ENCODE peak calls at places on chromosomes 2 and 18, in nine cellular contexts. J is fibroblast of pulmonary artery, X is right lobe of liver, S is hepatocyte, L is tibial artery, N is fibroblast of lung, R is psoas muscle, I is transverse colon, T is heart right ventricle. K is an unnamed sample.

GRCh38 chr2:106882658-106883057 is 3.3 kb downstream of the ST6GAL2 start:
- DNase-seq in J (peak), X (no peak), S (peak), L (no peak), N (no peak), R (no peak), I (no peak), T (no peak), K (no peak)

GRCh38 chr2:17593841-17594482 is 53.5 kb downstream of the VSNL1 start:
- DNase-seq in J (peak), X (no peak), S (peak), L (no peak), N (peak), R (no peak), I (no peak), T (no peak), K (peak)

GRCh38 chr2:219951111-219951510 is 323.7 kb downstream of the SLC4A3 start:
- DNase-seq in J (no peak), X (no peak), S (no peak), L (no peak), N (no peak), R (no peak), I (no peak), T (no peak), K (no peak)

GRCh38 chr2:193843675-193844074 is 1648.9 kb upstream of the TMEFF2 start:
- DNase-seq in J (no peak), X (no peak), S (no peak), L (no peak), N (no peak), R (no peak), I (no peak), T (no peak), K (no peak)

GRCh38 chr2:127220102-127220806 is at the start of gene CYP27C1:
- DNase-seq in J (no peak), X (no peak), S (peak), L (no peak), N (peak), R (no peak), I (no peak), T (no peak), K (no peak)

GRCh38 chr18:76416935-76417334 is 78.1 kb downstream of the ZNF516 start:
- DNase-seq in J (peak), X (no peak), S (no peak), L (no peak), N (peak), R (peak), I (peak), T (no peak), K (peak)

GRCh38 chr2:232999354-232999753 is 13.7 kb downstream of the NGEF start:
- DNase-seq in J (no peak), X (peak), S (no peak), L (no peak), N (no peak), R (no peak), I (no peak), T (no peak), K (no peak)

GRCh38 chr2:88622307-88622706 is 5.0 kb downstream of the EIF2AK3 start:
- DNase-seq in J (no peak), X (no peak), S (no peak), L (no peak), N (no peak), R (no peak), I (no peak), T (no peak), K (no peak)

GRCh38 chr2:60498176-60499081 is 55.0 kb downstream of the BCL11A start:
- DNase-seq in J (no peak), X (no peak), S (no peak), L (no peak), N (no peak), R (no peak), I (no peak), T (no peak), K (no peak)

GRCh38 chr2:193141-193552 is 70.7 kb downstream of the SH3YL1 start:
- DNase-seq in J (no peak), X (no peak), S (no peak), L (no peak), N (peak), R (no peak), I (no peak), T (no peak), K (no peak)

GRCh38 chr2:181742908-181743722 is 62.8 kb upstream of the NEUROD1 start:
- DNase-seq in J (peak), X (peak), S (peak), L (no peak), N (peak), R (no peak), I (peak), T (peak), K (peak)

GRCh38 chr2:230416061-230416721 is at the start of gene SP100:
- DNase-seq in J (peak), X (peak), S (peak), L (peak), N (peak), R (peak), I (peak), T (peak), K (peak)

GRCh38 chr2:8821276-8822217 is 15.9 kb downstream of the KIDINS220 start:
- DNase-seq in J (peak), X (peak), S (peak), L (peak), N (peak), R (peak), I (peak), T (peak), K (peak)

GRCh38 chr2:236499691-236500573 is 69.7 kb upstream of the ACKR3 start:
- DNase-seq in J (no peak), X (no peak), S (no peak), L (no peak), N (peak), R (no peak), I (no peak), T (no peak), K (no peak)

GRCh38 chr2:149767516-149767974 is 180.0 kb upstream of the MMADHC start:
- DNase-seq in J (peak), X (no peak), S (no peak), L (no peak), N (peak), R (no peak), I (no peak), T (no peak), K (peak)

GRCh38 chr18:79396431-79397287 is 929 bp downstream of the NFATC1 start:
- DNase-seq in J (peak), X (no peak), S (peak), L (peak), N (peak), R (peak), I (peak), T (peak), K (peak)
- H3K4me3 ChIP-seq in J (peak), X (peak), S (peak), L (peak), N (no peak), R (peak), I (peak), T (peak), K (peak)

DNA sequence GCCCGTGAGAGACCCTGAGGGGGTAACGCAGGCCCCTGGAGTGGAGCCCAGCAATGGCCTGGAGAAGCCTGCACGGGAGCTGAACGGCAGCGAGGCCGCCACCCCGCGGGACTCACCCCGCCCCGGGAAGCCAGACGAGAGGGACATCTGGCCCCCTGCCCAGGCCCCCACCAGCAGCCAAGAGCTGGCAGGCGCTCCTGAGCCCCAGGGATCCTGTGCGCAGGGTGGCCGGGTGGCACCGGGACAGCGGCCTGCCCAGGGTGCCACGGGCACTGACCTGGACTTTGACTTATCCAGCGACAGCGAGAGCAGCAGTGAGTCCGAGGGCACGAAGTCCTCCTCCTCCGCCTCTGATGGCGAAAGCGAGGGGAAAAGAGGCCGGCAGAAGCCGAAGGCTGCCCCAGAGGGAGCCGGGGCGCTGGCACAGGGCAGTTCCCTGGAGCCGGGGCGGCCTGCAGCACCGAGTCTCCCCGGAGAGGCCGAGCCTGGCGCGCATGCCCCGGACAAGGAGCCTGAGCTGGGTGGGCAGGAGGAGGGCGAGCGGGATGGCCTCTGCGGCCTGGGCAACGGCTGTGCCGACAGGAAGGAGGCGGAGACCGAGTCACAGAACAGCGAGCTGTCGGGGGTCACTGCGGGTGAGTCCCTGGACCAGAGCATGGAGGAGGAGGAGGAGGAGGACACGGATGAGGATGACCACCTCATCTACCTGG is 35.1 kb downstream of the CTDP1 start:
- DNase-seq in J (no peak), X (peak), S (no peak), L (no peak), N (no peak), R (no peak), I (no peak), T (no peak), K (no peak)
- TF ChIP-seq CTCF in J (no peak), X (no peak), S (no peak), L (no peak), N (no peak), R (no peak), I (no peak), T (no peak), K (no peak)

GRCh38 chr2:102229141-102229764 is 42.4 kb downstream of the IL1RL2 start:
- DNase-seq in J (no peak), X (no peak), S (no peak), L (no peak), N (no peak), R (no peak), I (no peak), T (no peak), K (no peak)

GRCh38 chr2:102230410-102230909 is 43.6 kb downstream of the IL1RL2 start:
- DNase-seq in J (no peak), X (no peak), S (no peak), L (no peak), N (no peak), R (no peak), I (no peak), T (no peak), K (no peak)

GRCh38 chr2:102226171-102226570 is 39.3 kb downstream of the IL1RL2 start:
- DNase-seq in J (no peak), X (no peak), S (no peak), L (no peak), N (no peak), R (no peak), I (no peak), T (no peak), K (no peak)

GRCh38 chr2:102224824-102225739 is 38.3 kb downstream of the IL1RL2 start:
- DNase-seq in J (no peak), X (no peak), S (no peak), L (no peak), N (no peak), R (no peak), I (no peak), T (no peak), K (no peak)

GRCh38 chr2:102226612-102227351 is 40.0 kb downstream of the IL1RL2 start:
- DNase-seq in J (peak), X (no peak), S (no peak), L (no peak), N (no peak), R (no peak), I (no peak), T (no peak), K (peak)
- H3K4me3 ChIP-seq in J (no peak), X (no peak), S (no peak), L (no peak), N (no peak), R (no peak), I (no peak), T (no peak), K (no peak)

DNA sequence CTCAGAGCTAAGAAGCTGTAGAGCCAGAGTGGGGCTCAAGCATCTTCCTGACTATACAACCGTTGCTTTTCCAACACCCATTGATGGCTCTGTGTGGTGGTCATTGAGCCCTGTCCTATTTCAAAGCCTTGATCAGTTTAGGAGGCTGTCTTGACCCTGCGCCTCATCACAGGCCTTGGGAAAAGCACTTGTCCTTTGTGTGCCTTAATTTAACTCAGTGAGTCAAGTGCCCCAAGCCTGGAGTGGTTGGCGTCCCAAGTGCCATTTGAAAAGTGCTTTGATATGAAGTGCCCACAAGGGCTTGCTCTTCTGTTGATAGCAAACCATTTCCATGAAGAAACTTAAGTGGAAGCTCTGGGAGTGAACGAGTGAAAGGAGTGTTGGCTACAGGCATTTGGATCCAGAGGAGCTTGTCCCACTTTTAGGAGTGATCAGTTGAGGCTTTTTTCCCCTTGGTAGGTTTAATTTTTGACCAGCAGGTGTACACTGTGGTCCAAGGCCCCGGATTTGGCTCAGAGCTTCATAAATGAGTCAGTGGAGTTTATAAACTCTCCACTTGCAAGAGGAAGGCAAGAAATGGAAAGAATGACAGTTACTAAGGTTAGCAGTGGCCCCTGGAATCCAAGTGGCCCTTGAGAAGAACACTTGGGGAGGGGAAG is 50.3 kb downstream of the ACTR2 start:
- DNase-seq in J (no peak), X (no peak), S (no peak), L (no peak), N (peak), R (no peak), I (no peak), T (peak), K (no peak)
- TF ChIP-seq CTCF in J (no peak), X (no peak), S (no peak), L (no peak), N (no peak), R (no peak), I (no peak), T (peak), K (no peak)

GRCh38 chr2:170530803-170531564 is 184.2 kb upstream of the SP5 start:
- DNase-seq in J (no peak), X (no peak), S (no peak), L (no peak), N (no peak), R (no peak), I (no peak), T (no peak), K (no peak)
- H3K4me3 ChIP-seq in J (no peak), X (no peak), S (no peak), L (no peak), N (no peak), R (no peak), I (no peak), T (no peak), K (no peak)

GRCh38 chr18:9673296-9674251 is 34.5 kb upstream of the RAB31 start:
- DNase-seq in J (peak), X (peak), S (peak), L (no peak), N (peak), R (no peak), I (peak), T (peak), K (peak)
- TF ChIP-seq CTCF in J (peak), X (peak), S (peak), L (peak), N (peak), R (no peak), I (peak), T (peak), K (peak)

GRCh38 chr2:100107911-100108647 is 34.3 kb downstream of the AFF3 start:
- DNase-seq in J (no peak), X (no peak), S (no peak), L (no peak), N (no peak), R (no peak), I (no peak), T (no peak), K (no peak)

GRCh38 chr2:100107440-100107839 is 35.0 kb downstream of the AFF3 start:
- DNase-seq in J (no peak), X (no peak), S (no peak), L (no peak), N (no peak), R (no peak), I (no peak), T (no peak), K (no peak)

GRCh38 chr2:100106460-100106859 is 35.9 kb downstream of the AFF3 start:
- DNase-seq in J (no peak), X (no peak), S (peak), L (no peak), N (peak), R (no peak), I (peak), T (no peak), K (peak)

GRCh38 chr2:100104718-100105677 is 37.4 kb downstream of the AFF3 start:
- DNase-seq in J (no peak), X (no peak), S (peak), L (no peak), N (peak), R (no peak), I (no peak), T (no peak), K (no peak)

DNA sequence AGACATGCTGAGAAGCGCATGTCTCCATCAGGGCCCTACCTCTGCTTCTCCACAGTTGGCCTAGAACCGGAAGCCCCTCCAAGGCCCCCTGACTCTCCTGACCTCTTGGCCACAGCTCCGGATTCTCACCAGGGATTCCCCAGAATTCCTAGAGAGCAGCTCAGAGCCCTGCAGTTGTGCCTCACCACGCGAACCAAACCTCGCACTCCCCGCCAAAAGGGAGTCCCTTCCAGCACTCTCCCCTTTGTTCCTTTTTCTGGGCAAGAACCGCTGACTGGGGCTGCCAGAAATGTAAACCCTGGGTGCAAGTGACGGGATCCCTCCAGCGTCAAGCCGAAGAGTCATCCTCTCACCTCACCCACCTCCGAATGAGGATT is 36.7 kb downstream of the AFF3 start:
- DNase-seq in J (no peak), X (no peak), S (no peak), L (no peak), N (peak), R (no peak), I (no peak), T (no peak), K (no peak)
- H3K4me3 ChIP-seq in J (no peak), X (no peak), S (no peak), L (peak), N (no peak), R (peak), I (peak), T (peak), K (peak)

DNA sequence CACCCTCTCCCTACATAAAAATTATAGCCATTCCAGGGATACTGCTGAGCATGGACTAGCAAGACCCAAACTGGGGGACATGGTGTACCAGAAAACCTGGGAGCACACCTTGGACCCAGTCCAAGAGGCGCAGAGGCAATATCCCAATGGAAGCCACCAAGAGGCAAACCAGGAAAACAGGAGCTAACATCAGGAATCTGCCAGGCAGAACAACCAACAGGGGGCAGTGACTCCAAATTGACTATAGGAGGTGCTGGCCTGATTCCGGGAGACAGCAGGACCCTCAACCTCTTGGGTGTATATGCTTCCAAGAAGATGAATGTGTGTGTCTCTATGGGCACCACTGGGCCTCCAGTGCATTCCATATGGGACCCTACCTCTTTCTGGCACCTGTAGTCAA is 172.7 kb upstream of the ARL4C start:
- DNase-seq in J (no peak), X (no peak), S (no peak), L (no peak), N (no peak), R (no peak), I (no peak), T (no peak), K (no peak)
- TF ChIP-seq CTCF in J (peak), X (peak), S (no peak), L (no peak), N (peak), R (no peak), I (no peak), T (no peak), K (no peak)

K was measured in fibroblast of villous mesenchyme.